ENCODE peak calls at places on chromosomes 6 and 20, in nine cellular contexts. I, T, C, S, Z, L, F, D and H are unnamed samples.
A peak's percentile ranks its signal among the peaks of the same experiment; 100 is the strongest.

GRCh38 chr6:5995705-5996686 is 10.7 kb downstream of the NRN1 start:
- DNase-seq in D (peak; percentile 86), C (peak; percentile 66), F (peak; percentile 51), T (no peak), I (peak; percentile 83), S (no peak), L (no peak), Z (no peak), H (peak; percentile 46)

GRCh38 chr6:105357147-105357546 is 45.7 kb downstream of the PREP start:
- DNase-seq in L (no peak), T (no peak), C (no peak), I (no peak), S (no peak), D (no peak), Z (no peak), F (no peak), H (no peak)

GRCh38 chr6:100176321-100176950 is 182.4 kb upstream of the MCHR2 start:
- DNase-seq in I (no peak), S (no peak), D (no peak), Z (no peak), L (peak; percentile 8), C (no peak), T (no peak), F (peak; percentile 48), H (no peak)

GRCh38 chr6:80543598-80544181 is 437.2 kb downstream of the BCKDHB start:
- DNase-seq in F (no peak), Z (no peak), I (no peak), S (no peak), T (no peak), C (no peak), L (no peak), D (no peak), H (no peak)

GRCh38 chr20:60589624-60590023 is 631.4 kb downstream of the CDH26 start:
- DNase-seq in Z (no peak), I (no peak), L (no peak), C (no peak), S (no peak), T (no peak), F (peak; percentile 61), D (no peak), H (no peak)

GRCh38 chr6:4316867-4317400 is 181.6 kb upstream of the ECI2 start:
- DNase-seq in C (peak; percentile 66), I (peak; percentile 71), L (no peak), T (no peak), S (no peak), F (peak; percentile 83), D (peak; percentile 78), Z (peak; percentile 10), H (peak; percentile 46)

GRCh38 chr20:52191132-52191435 is 495 bp downstream of the ZFP64 start:
- DNase-seq in S (peak; percentile 28), L (no peak), F (no peak), I (no peak), T (no peak), D (peak; percentile 18), Z (no peak), C (no peak), H (no peak)

GRCh38 chr6:169806718-169807117 is 55.3 kb downstream of the ERMARD start:
- DNase-seq in I (no peak), C (peak; percentile 10), F (peak; percentile 12), T (no peak), Z (no peak), S (no peak), L (no peak), D (no peak), H (no peak)

GRCh38 chr20:21302645-21303060 is 478 bp upstream of the XRN2 start:
- DNase-seq in C (no peak), L (no peak), F (no peak), S (no peak), I (no peak), Z (no peak), T (no peak), D (no peak), H (no peak)

GRCh38 chr20:21303872-21304586 is 898 bp downstream of the XRN2 start:
- DNase-seq in T (no peak), F (peak; percentile 37), C (no peak), L (no peak), D (no peak), Z (no peak), S (no peak), I (no peak), H (no peak)

GRCh38 chr20:21308340-21308739 is 5.2 kb downstream of the XRN2 start:
- DNase-seq in F (no peak), L (no peak), Z (no peak), C (no peak), I (no peak), S (no peak), T (no peak), D (no peak), H (no peak)

GRCh38 chr20:21301940-21302644 is 1.0 kb upstream of the XRN2 start:
- DNase-seq in S (no peak), C (no peak), D (no peak), F (no peak), Z (no peak), T (no peak), L (no peak), I (no peak), H (no peak)

DNA sequence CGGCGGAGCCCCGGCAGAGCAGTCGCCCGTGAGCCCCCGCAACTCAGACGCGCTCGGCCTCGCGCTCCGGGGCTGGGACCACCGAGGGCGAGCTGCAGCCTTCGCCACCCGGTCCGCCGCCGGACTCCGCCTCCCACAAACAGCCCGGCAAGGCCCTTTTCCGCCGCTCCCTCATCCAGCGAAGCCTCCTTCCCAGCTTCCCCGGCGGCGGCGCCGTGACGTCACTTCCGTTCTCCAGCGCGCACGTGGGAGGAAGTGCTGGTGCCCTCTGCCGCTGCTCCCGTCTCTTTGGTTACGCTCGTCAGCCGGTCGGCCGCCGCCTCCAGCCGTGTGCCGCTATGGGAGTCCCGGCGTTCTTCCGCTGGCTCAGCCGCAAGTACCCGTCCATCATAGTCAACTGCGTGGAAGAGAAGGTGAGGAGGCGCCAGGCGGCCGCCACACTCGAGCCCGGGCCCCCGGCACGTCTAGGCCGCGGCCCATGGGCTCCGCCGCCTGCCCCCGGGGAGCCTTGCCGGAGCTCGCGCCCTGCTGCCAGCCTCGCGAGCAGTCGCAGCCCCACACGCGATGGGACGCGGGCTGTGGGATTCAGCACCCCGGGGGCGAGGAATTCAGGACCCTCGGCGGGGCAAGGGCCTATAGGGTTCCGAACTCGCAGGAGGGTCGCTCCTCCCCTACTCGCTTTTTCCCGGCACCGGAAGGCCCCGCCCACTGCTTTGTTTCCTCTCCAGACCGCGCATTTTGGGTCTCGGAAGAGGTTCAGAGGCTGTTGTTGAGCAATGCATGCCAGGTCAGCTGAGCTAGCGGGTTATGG is at the start of gene XRN2:
- DNase-seq in S (peak; percentile 85), I (peak; percentile 97), F (peak; percentile 97), C (peak; percentile 98), Z (peak; percentile 94), L (peak; percentile 86), T (peak; percentile 94), D (peak; percentile 94), H (peak; percentile 94)
- TF ChIP-seq POLR2A in S (peak; percentile 95), I (peak; percentile 79), F (peak; percentile 87), C (peak; percentile 86), Z (peak; percentile 73), L (peak; percentile 64), T (peak; percentile 84), D (no peak), H (peak; percentile 53)

GRCh38 chr6:31575952-31576684 is 753 bp downstream of the TNF start:
- DNase-seq in D (no peak), F (peak; percentile 85), S (no peak), C (no peak), L (no peak), T (no peak), I (no peak), Z (no peak), H (no peak)

GRCh38 chr6:31574106-31575061 is 981 bp upstream of the TNF start:
- DNase-seq in D (no peak), C (no peak), S (no peak), F (peak; percentile 46), Z (no peak), I (no peak), T (no peak), L (no peak), H (no peak)

GRCh38 chr6:31575335-31575901 is at the start of gene TNF:
- DNase-seq in T (no peak), D (peak; percentile 55), S (no peak), L (no peak), Z (no peak), F (peak; percentile 96), I (peak; percentile 70), C (no peak), H (peak; percentile 61)

GRCh38 chr6:31572041-31572911 is at the start of gene LTA:
- DNase-seq in I (no peak), S (no peak), T (no peak), C (no peak), F (no peak), Z (no peak), D (no peak), L (no peak), H (no peak)

GRCh38 chr6:31573239-31574105 is 1.4 kb downstream of the LTA start:
- DNase-seq in Z (no peak), S (no peak), D (no peak), F (no peak), L (no peak), I (no peak), T (no peak), C (no peak), H (no peak)
- H3K4me3 ChIP-seq in Z (no peak overlapping the region), S (no peak overlapping the region), D (no peak overlapping the region), F (no peak overlapping the region), L (no peak overlapping the region), I (no peak overlapping the region), T (no peak overlapping the region), C (no peak overlapping the region), H (no peak overlapping the region)

GRCh38 chr6:137094411-137095008 is 49.7 kb upstream of the IL20RA start:
- DNase-seq in F (peak; percentile 91), L (peak; percentile 56), Z (peak; percentile 63), S (peak; percentile 46), T (peak; percentile 25), I (peak; percentile 81), D (peak; percentile 81), C (no peak), H (peak; percentile 72)
- TF ChIP-seq POLR2A in F (no peak), L (no peak), Z (no peak), S (no peak), T (no peak), I (no peak), D (no peak), C (no peak), H (no peak)

GRCh38 chr20:273884-274283 is 16.4 kb downstream of the DEFB132 start:
- DNase-seq in Z (no peak), I (no peak), L (no peak), S (no peak), D (no peak), T (no peak), C (no peak), F (no peak), H (no peak)

GRCh38 chr20:271069-271468 is 13.5 kb downstream of the DEFB132 start:
- DNase-seq in Z (no peak), S (no peak), C (no peak), I (no peak), F (no peak), D (no peak), L (no peak), T (no peak), H (no peak)

GRCh38 chr20:272718-273117 is 15.2 kb downstream of the DEFB132 start:
- DNase-seq in I (no peak), F (no peak), L (no peak), T (no peak), S (no peak), D (no peak), Z (no peak), C (no peak), H (no peak)

GRCh38 chr20:271528-271927 is 14.0 kb downstream of the DEFB132 start:
- DNase-seq in C (no peak), F (no peak), D (no peak), L (no peak), T (no peak), S (no peak), Z (no peak), I (no peak), H (no peak)

GRCh38 chr20:270517-270916 is 13.0 kb downstream of the DEFB132 start:
- DNase-seq in S (no peak), I (no peak), T (no peak), Z (no peak), L (no peak), C (no peak), D (no peak), F (no peak), H (no peak)
- H3K4me3 ChIP-seq in S (no peak overlapping the region), I (no peak overlapping the region), T (no peak overlapping the region), Z (no peak overlapping the region), L (no peak overlapping the region), C (no peak overlapping the region), D (no peak overlapping the region), F (no peak overlapping the region), H (no peak overlapping the region)